ENCODE peak calls at places on chromosomes 12 and 14, in six cellular contexts. S is pancreas; C is CD8-positive, alpha-beta T cell; J is brain microvascular endothelial cell; W is heart left ventricle; D is right atrium auricular region. A is an unnamed sample.

GRCh38 chr14:46580941-46581671 is 70.5 kb downstream of the RPL10L start:
- DNase-seq in D (no peak), W (no peak), J (peak), S (no peak), C (no peak), A (no peak)

GRCh38 chr12:109377139-109377685 is 29.5 kb downstream of the MYO1H start:
- DNase-seq in J (no peak), C (no peak), D (no peak), W (no peak), S (no peak), A (no peak)

GRCh38 chr12:26659930-26660329 is 173.1 kb downstream of the ITPR2 start:
- DNase-seq in J (no peak), C (no peak), S (no peak), W (no peak), D (no peak), A (no peak)

GRCh38 chr14:35122696-35123387 is 490 bp downstream of the PRORP start:
- DNase-seq in C (no peak), D (no peak), W (no peak), J (peak), S (no peak), A (no peak)

GRCh38 chr14:92950193-92950540 is 27.2 kb downstream of the CHGA start:
- DNase-seq in J (no peak), D (no peak), C (no peak), S (no peak), W (no peak), A (no peak)

GRCh38 chr14:89029961-89030694 is 205.7 kb downstream of the TTC8 start:
- DNase-seq in D (no peak), J (no peak), C (no peak), S (no peak), W (no peak), A (no peak)

GRCh38 chr14:95207475-95208253 is 50.3 kb upstream of the DICER1 start:
- DNase-seq in S (no peak), W (no peak), C (no peak), J (no peak), D (no peak), A (no peak)

GRCh38 chr14:44788612-44789011 is 173.1 kb downstream of the KLHL28 start:
- DNase-seq in W (no peak), D (no peak), C (no peak), J (no peak), S (no peak), A (no peak)

GRCh38 chr14:105690671-105691070 is 164.3 kb downstream of the TMEM121 start:
- DNase-seq in C (no peak), W (no peak), S (no peak), D (no peak), J (no peak), A (no peak)
- H3K27ac ChIP-seq in C (no peak), W (no peak), S (no peak), D (no peak), J (no peak), A (no peak)

GRCh38 chr14:64123241-64123956 is 170.8 kb downstream of the ESR2 start:
- DNase-seq in W (no peak), S (no peak), J (no peak), C (no peak), D (no peak), A (no peak)
- H3K27ac ChIP-seq in W (no peak), S (no peak), J (no peak), C (no peak), D (no peak), A (no peak)

GRCh38 chr12:69513297-69513696 is 43.1 kb downstream of the FRS2 start:
- DNase-seq in D (no peak), J (no peak), S (no peak), C (no peak), W (no peak), A (no peak)
- H3K27ac ChIP-seq in D (no peak), J (peak), S (no peak), C (no peak), W (no peak), A (no peak)

GRCh38 chr14:73339206-73339605 is 101.9 kb downstream of the PAPLN start:
- DNase-seq in J (no peak), W (no peak), C (no peak), S (no peak), D (no peak), A (no peak)
- H3K27ac ChIP-seq in J (no peak), W (no peak), C (no peak), S (no peak), D (no peak), A (no peak)

GRCh38 chr12:121323908-121324307 is 27.4 kb upstream of the CAMKK2 start:
- DNase-seq in S (no peak), W (no peak), C (no peak), D (no peak), J (no peak), A (no peak)

GRCh38 chr12:121328620-121329019 is 23.6 kb downstream of the ANAPC5 start:
- DNase-seq in W (no peak), C (no peak), S (no peak), D (no peak), J (no peak), A (no peak)

GRCh38 chr12:121325922-121326396 is 26.3 kb downstream of the ANAPC5 start:
- DNase-seq in W (no peak), C (no peak), D (no peak), S (peak), J (no peak), A (no peak)

GRCh38 chr12:121330195-121330594 is 22.0 kb downstream of the ANAPC5 start:
- DNase-seq in S (no peak), W (no peak), D (no peak), J (no peak), C (no peak), A (no peak)

GRCh38 chr12:121326996-121327674 is 25.1 kb downstream of the ANAPC5 start:
- DNase-seq in J (no peak), S (no peak), D (no peak), C (no peak), W (no peak), A (peak)
- H3K27ac ChIP-seq in J (no peak), S (no peak), D (no peak), C (no peak), W (no peak), A (peak)

DNA sequence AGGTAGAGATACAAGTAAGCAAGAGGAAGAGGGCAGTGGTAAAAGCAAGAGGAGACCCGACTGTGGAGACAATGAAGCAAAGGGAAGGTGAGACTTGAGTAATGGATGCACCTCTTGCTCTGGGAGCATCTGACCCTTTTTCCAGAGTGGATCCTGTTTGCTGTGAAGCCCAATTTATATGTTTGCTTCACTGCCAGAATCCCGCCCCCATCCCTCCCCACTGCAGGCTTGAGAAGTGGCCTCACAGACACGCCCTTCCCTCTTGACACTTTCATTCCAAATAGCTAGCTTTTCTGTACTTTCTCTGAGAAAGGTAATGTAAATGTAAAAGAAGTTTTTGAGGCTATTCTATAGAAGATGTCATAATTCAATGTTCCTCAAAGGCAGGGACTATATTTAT is 673 bp upstream of the PFKM start:
- DNase-seq in S (no peak), C (no peak), J (no peak), W (no peak), D (no peak), A (no peak)
- H3K27ac ChIP-seq in S (no peak), C (no peak), J (no peak), W (peak), D (peak), A (no peak)

GRCh38 chr12:69906411-69907216 is 81.6 kb downstream of the MYRFL start:
- DNase-seq in C (no peak), S (no peak), J (no peak), W (no peak), D (no peak), A (no peak)

GRCh38 chr12:69904761-69905160 is 79.7 kb downstream of the MYRFL start:
- DNase-seq in J (peak), S (no peak), D (no peak), W (no peak), C (no peak), A (no peak)

GRCh38 chr12:69903548-69903947 is 78.5 kb downstream of the MYRFL start:
- DNase-seq in W (no peak), J (no peak), S (no peak), C (no peak), D (no peak), A (no peak)

GRCh38 chr12:69908208-69908607 is 83.2 kb downstream of the MYRFL start:
- DNase-seq in W (no peak), S (no peak), J (peak), D (no peak), C (no peak), A (no peak)

DNA sequence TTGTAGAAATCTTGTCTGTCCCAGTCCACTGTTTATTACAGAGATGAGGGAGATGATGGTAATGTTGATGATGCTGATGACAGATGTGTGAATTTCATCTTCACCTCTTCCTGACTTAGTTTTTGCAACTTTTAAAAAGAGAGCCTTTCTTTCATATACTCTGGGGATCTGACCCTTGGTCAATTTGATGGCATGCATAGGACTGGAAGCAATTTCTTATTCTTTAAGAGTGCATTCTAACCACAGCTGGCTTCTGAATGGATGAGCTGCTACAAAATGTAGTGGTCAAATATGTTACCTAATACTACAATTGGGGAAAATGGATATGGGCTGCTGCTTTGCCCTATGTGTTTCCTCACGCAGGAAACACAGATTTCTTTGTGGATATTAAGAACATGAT is 80.8 kb downstream of the MYRFL start:
- DNase-seq in D (no peak), J (no peak), S (no peak), C (no peak), W (no peak), A (no peak)
- H3K27ac ChIP-seq in D (no peak), J (no peak), S (no peak), C (no peak), W (no peak), A (no peak)

GRCh38 chr14:70887207-70888150 is 19.8 kb upstream of the PCNX1 start:
- DNase-seq in J (peak), C (no peak), W (no peak), S (no peak), D (no peak), A (no peak)

GRCh38 chr14:70884595-70885342 is 22.5 kb upstream of the PCNX1 start:
- DNase-seq in S (no peak), J (no peak), W (no peak), C (no peak), D (no peak), A (no peak)

GRCh38 chr14:70882771-70883492 is 24.3 kb upstream of the PCNX1 start:
- DNase-seq in S (no peak), J (peak), D (no peak), W (peak), C (no peak), A (no peak)

GRCh38 chr14:70886421-70887206 is 20.6 kb upstream of the PCNX1 start:
- DNase-seq in S (no peak), C (no peak), J (no peak), W (no peak), D (no peak), A (peak)

GRCh38 chr14:70885343-70886014 is 21.8 kb upstream of the PCNX1 start:
- DNase-seq in W (no peak), C (no peak), J (no peak), D (no peak), S (no peak), A (no peak)
- H3K27ac ChIP-seq in W (no peak), C (no peak), J (no peak), D (no peak), S (no peak), A (no peak)

GRCh38 chr12:54948171-54948570 is 36.4 kb downstream of the TESPA1 start:
- DNase-seq in J (no peak), D (no peak), C (no peak), W (no peak), S (no peak), A (no peak)
- H3K27ac ChIP-seq in J (no peak), D (no peak), C (no peak), W (no peak), S (no peak), A (no peak)

GRCh38 chr12:123238330-123238682 is 5.1 kb downstream of the MTRFR start:
- DNase-seq in J (no peak), W (no peak), C (no peak), D (no peak), S (no peak), A (no peak)

GRCh38 chr12:123242083-123242904 is 9.1 kb downstream of the MTRFR start:
- DNase-seq in D (no peak), S (no peak), C (no peak), W (no peak), J (no peak), A (no peak)

GRCh38 chr12:123238961-123239360 is 5.7 kb downstream of the MTRFR start:
- DNase-seq in W (no peak), D (no peak), J (no peak), C (no peak), S (no peak), A (no peak)

GRCh38 chr12:123233505-123234299 is 466 bp downstream of the MTRFR start:
- DNase-seq in C (no peak), D (no peak), S (no peak), J (no peak), W (no peak), A (no peak)

GRCh38 chr12:123237646-123238329 is 4.6 kb downstream of the MTRFR start:
- DNase-seq in D (peak), S (peak), W (peak), J (peak), C (peak), A (peak)
- H3K27ac ChIP-seq in D (no peak), S (no peak), W (no peak), J (no peak), C (peak), A (no peak)